ENCODE peak calls at places on chromosome 3, in five cellular contexts. L is hypothalamus, W is T-helper 2 cell, N is DMS53, G is ureter. J is an unnamed sample.

GRCh38 chr3:86930831-86931230 is 60.1 kb downstream of the VGLL3 start:
- DNase-seq in L (no peak), W (no peak), N (no peak), G (no peak), J (no peak)

GRCh38 chr3:169432692-169433432 is 230.7 kb downstream of the MECOM start:
- DNase-seq in L (no peak), W (no peak), N (no peak), G (no peak), J (no peak)

GRCh38 chr3:153835540-153835939 is 285.6 kb upstream of the ARHGEF26 start:
- DNase-seq in L (no peak), W (no peak), N (peak; percentile 6), G (no peak), J (no peak)

GRCh38 chr3:16253601-16254000 is 11.1 kb downstream of the DPH3 start:
- DNase-seq in L (no peak), W (no peak), N (no peak), G (no peak), J (no peak)

GRCh38 chr3:194189243-194189791 is 53.4 kb downstream of the HES1 start:
- DNase-seq in L (no peak), W (no peak), N (no peak), G (no peak), J (peak; percentile 13)

GRCh38 chr3:196268270-196269163 is 19.0 kb downstream of the PCYT1A start:
- DNase-seq in L (no peak), W (no peak), N (no peak), G (no peak), J (peak; percentile 86)

GRCh38 chr3:187798531-187799520 is 53.6 kb upstream of the BCL6 start:
- DNase-seq in L (no peak), W (peak; percentile 36), N (peak; percentile 54), G (no peak), J (no peak)

GRCh38 chr3:154188846-154189245 is 67.7 kb downstream of the ARHGEF26 start:
- DNase-seq in L (no peak), W (no peak), N (no peak), G (no peak), J (peak; percentile 57)

GRCh38 chr3:193085655-193086054 is 155.4 kb upstream of the PLAAT1 start:
- DNase-seq in L (no peak), W (no peak), N (no peak), G (no peak), J (no peak)

GRCh38 chr3:122101646-122102045 is 46.5 kb downstream of the CD86 start:
- DNase-seq in L (no peak), W (peak; percentile 34), N (peak; percentile 87), G (no peak), J (peak; percentile 58)

GRCh38 chr3:107431048-107431297 is 53.7 kb downstream of the CCDC54 start:
- DNase-seq in L (peak; percentile 57), W (peak; percentile 25), N (no peak), G (peak; percentile 58), J (no peak)

GRCh38 chr3:170865209-170866094 is 4.5 kb downstream of the RPL22L1 start:
- DNase-seq in L (no peak), W (no peak), N (no peak), G (no peak), J (no peak)

GRCh38 chr3:10192953-10193691 is 28.4 kb downstream of the IRAK2 start:
- DNase-seq in L (no peak), W (no peak), N (peak; percentile 64), G (peak; percentile 56), J (peak; percentile 97)

GRCh38 chr3:27528798-27529197 is 44.6 kb upstream of the SLC4A7 start:
- DNase-seq in L (no peak), W (no peak), N (no peak), G (no peak), J (no peak)